ENCODE peak calls at places on chromosomes 16 and 17, in four cellular contexts. A, G, M and R are unnamed samples.

GRCh38 chr16:9055661-9056060 is 35.8 kb upstream of the HAPSTR1 start:
- DNase-seq in M (peak), G (no peak), A (no peak), R (no peak)

GRCh38 chr16:85992779-85993178 is 93.8 kb downstream of the IRF8 start:
- DNase-seq in G (no peak), A (no peak), M (no peak), R (no peak)

GRCh38 chr16:9713151-9713550 is 469.1 kb downstream of the GRIN2A start:
- DNase-seq in G (no peak), M (no peak), A (no peak), R (no peak)

GRCh38 chr17:57544834-57545463 is 200.2 kb downstream of the CCDC182 start:
- DNase-seq in M (no peak), A (no peak), G (no peak), R (no peak)

GRCh38 chr17:28476076-28476475 is 2.6 kb downstream of the SLC13A2 start:
- DNase-seq in M (no peak), G (no peak), A (no peak), R (no peak)

GRCh38 chr17:17577373-17577772 is 14.1 kb downstream of the PEMT start:
- DNase-seq in M (no peak), G (no peak), A (no peak), R (no peak)

GRCh38 chr16:54027126-54027922 is 259.3 kb downstream of the IRX3 start:
- DNase-seq in A (no peak), G (peak), M (no peak), R (no peak)

GRCh38 chr17:18991531-18992315 is 12.8 kb downstream of the FAM83G start:
- DNase-seq in A (no peak), M (no peak), G (no peak), R (no peak)

GRCh38 chr17:10789694-10790271 is 14.1 kb downstream of the TMEM238L start:
- DNase-seq in A (no peak), M (peak), G (no peak), R (no peak)

GRCh38 chr16:85720319-85720637 is 30.6 kb downstream of the C16orf74 start:
- DNase-seq in G (no peak), M (peak), A (no peak), R (no peak)

DNA sequence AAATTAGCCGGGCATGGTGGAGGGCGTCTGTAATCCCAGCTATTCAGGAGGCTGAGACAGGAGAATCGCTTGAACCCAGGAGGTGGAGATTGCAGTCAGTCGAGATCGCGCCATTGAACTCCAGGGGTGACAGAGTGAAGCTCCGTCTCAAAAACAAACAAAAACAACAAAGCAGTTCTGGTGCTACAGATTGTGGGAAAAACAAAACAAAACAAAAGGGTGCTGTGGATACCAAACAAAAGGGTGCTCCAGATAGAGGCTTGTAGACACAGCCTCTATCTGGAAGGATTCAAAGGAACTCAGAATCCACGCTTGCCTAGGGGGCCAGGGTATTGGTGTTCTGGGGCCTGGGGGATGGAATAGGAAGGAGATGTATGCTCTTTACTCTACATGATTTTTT is 2.5 kb downstream of the MYLK3 start:
- DNase-seq in A (no peak), M (no peak), G (no peak), R (no peak)
- TF ChIP-seq JUN in A (no peak), M (no peak), G (no peak), R (no peak)

GRCh38 chr16:4087099-4087885 is 28.9 kb downstream of the ADCY9 start:
- DNase-seq in A (no peak), G (no peak), M (no peak), R (no peak)
- TF ChIP-seq POLR2AphosphoS5 in A (no peak), G (no peak), M (no peak), R (no peak)

GRCh38 chr17:39271546-39271945 is 45.8 kb upstream of the STAC2 start:
- DNase-seq in M (no peak), A (no peak), G (no peak), R (no peak)
- TF ChIP-seq JUN in M (no peak), A (no peak), G (no peak), R (no peak)

GRCh38 chr17:78281249-78281865 is 49.9 kb downstream of the TMEM235 start:
- DNase-seq in M (no peak), G (no peak), A (no peak), R (no peak)

GRCh38 chr17:78289802-78290363 is 58.5 kb downstream of the TMEM235 start:
- DNase-seq in M (peak), G (peak), A (peak), R (peak)

GRCh38 chr17:78279360-78279990 is 48.0 kb downstream of the TMEM235 start:
- DNase-seq in G (no peak), A (no peak), M (no peak), R (no peak)

GRCh38 chr17:78289004-78289403 is 57.6 kb downstream of the TMEM235 start:
- DNase-seq in G (no peak), M (no peak), A (no peak), R (no peak)

GRCh38 chr17:78284146-78284545 is 52.7 kb downstream of the TMEM235 start:
- DNase-seq in A (no peak), G (no peak), M (no peak), R (no peak)
- TF ChIP-seq POLR2AphosphoS5 in A (no peak), G (no peak), M (no peak), R (no peak)

DNA sequence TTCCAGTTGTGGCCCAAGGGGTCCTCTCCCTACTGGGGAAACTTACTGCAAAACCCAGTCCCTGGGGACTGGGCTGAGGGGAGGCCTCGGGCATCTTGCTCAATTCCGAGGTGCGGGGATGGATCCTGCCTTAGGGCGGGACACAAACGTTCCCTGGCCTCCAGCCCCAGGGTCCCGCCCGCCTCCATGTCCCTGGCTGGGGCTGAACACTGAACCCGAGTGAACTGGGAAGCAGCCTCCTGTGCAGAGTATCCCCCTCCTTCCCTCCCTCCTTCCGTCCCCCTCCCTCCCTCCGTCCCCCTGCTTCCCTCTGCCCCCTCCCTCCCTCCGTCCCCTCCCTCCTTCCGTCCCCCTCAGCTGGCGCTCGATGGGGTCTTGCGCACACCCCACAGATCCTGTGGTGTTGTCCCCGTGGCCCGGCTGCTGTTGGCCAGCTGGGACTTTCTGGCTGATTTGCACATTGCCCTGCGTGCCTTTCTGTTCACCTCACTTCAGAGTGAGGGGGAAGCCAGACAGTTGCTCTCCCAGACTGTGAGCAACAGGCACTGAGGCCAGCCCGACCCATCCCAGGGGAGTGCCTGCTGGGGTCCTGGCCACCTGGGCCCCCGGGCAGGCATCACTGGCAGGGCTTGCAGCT is 5.5 kb downstream of the TRAF7 start:
- DNase-seq in G (no peak), A (no peak), M (peak), R (no peak)
- TF ChIP-seq JUN in G (no peak), A (no peak), M (no peak), R (no peak)